ENCODE peak calls at places on chromosomes 4 and X, in four cellular contexts. V, N, B and J are unnamed samples.

GRCh38 chr4:152072001-152072485 is 311.2 kb upstream of the GATB start:
- DNase-seq in V (no peak), N (peak), B (no peak), J (no peak)

GRCh38 chrX:47723689-47724088 is 64.7 kb upstream of the UXT start:
- DNase-seq in V (no peak), N (no peak), B (no peak), J (peak)

GRCh38 chr4:165784672-165785071 is 88.4 kb upstream of the TLL1 start:
- DNase-seq in V (no peak), N (no peak), B (no peak), J (no peak)

GRCh38 chrX:155314260-155314659 is 20.2 kb downstream of the CLIC2 start:
- DNase-seq in V (no peak), N (no peak), B (no peak), J (no peak)

GRCh38 chr4:56728512-56728911 is 47.4 kb upstream of the HOPX start:
- DNase-seq in V (peak), N (peak), B (peak), J (no peak)

GRCh38 chrX:17414057-17414658 is 39.2 kb downstream of the NHS start:
- DNase-seq in V (no peak), N (no peak), B (no peak), J (no peak)

GRCh38 chr4:151576627-151577026 is 167.7 kb downstream of the FHIP1A start:
- DNase-seq in V (no peak), N (no peak), B (no peak), J (no peak)

GRCh38 chrX:140034916-140035315 is 69.6 kb upstream of the CXorf66 start:
- DNase-seq in V (no peak), N (no peak), B (no peak), J (no peak)

GRCh38 chrX:47283015-47283771 is 50.4 kb downstream of the USP11 start:
- DNase-seq in V (no peak), N (peak), B (peak), J (no peak)

GRCh38 chrX:20263474-20263873 is 3.2 kb downstream of the RPS6KA3 start:
- DNase-seq in V (no peak), N (peak), B (no peak), J (no peak)

GRCh38 chr4:119138046-119138445 is 2.4 kb downstream of the MYOZ2 start:
- DNase-seq in V (no peak), N (no peak), B (no peak), J (no peak)

GRCh38 chrX:107571296-107571998 is 56.9 kb upstream of the PRPS1 start:
- DNase-seq in V (peak), N (peak), B (no peak), J (no peak)

GRCh38 chrX:13398073-13398823 is 78.4 kb upstream of the ATXN3L start:
- DNase-seq in V (peak), N (peak), B (no peak), J (no peak)

GRCh38 chr4:54064317-54065275 is at the start of gene CHIC2:
- DNase-seq in V (peak), N (peak), B (peak), J (peak)